ENCODE peak calls at places on chromosomes 7 and 10, in eight cellular contexts. One of them, this sample, is unnamed.

GRCh38 chr10:6115411-6115800 is 26.6 kb downstream of the RBM17 start:
- DNase-seq in stimulated activated CD4-positive, alpha-beta T cell treated with anti-CD3 and anti-CD28 coated beads, Interleukin-2, amount 100 ng/mL, for 48 hours: no peak
- DNase-seq in lung microvascular endothelial cell: no peak
- DNase-seq in M059J: no peak
- DNase-seq in activated CD4-positive, CD25-positive, alpha-beta regulatory T cell treated with anti-CD3 and anti-CD28 coated beads, Interleukin-2, amount 50 U/mL, for 72 hours: no peak
- DNase-seq in activated naive CD8-positive, alpha-beta T cell treated with anti-CD3 and anti-CD28 coated beads, Interleukin-2, amount 10 ng/mL, durations not matched to agents 7 days and 5 days: no peak
- DNase-seq in IMR-90: peak; percentile 12
- DNase-seq in NCI-H1092 treated with DMSO at 0.1 percent for 48 hours: no peak
- DNase-seq in this sample: no peak

GRCh38 chr10:122298206-122298597 is 27.1 kb downstream of the BTBD16 start:
- DNase-seq in NCI-H1092 treated with DMSO at 0.1 percent for 48 hours: no peak
- DNase-seq in activated CD4-positive, CD25-positive, alpha-beta regulatory T cell treated with anti-CD3 and anti-CD28 coated beads, Interleukin-2, amount 50 U/mL, for 72 hours: no peak
- DNase-seq in activated naive CD8-positive, alpha-beta T cell treated with anti-CD3 and anti-CD28 coated beads, Interleukin-2, amount 10 ng/mL, durations not matched to agents 7 days and 5 days: no peak
- DNase-seq in stimulated activated CD4-positive, alpha-beta T cell treated with anti-CD3 and anti-CD28 coated beads, Interleukin-2, amount 100 ng/mL, for 48 hours: no peak
- DNase-seq in M059J: no peak
- DNase-seq in lung microvascular endothelial cell: no peak
- DNase-seq in IMR-90: no peak
- DNase-seq in this sample: no peak

GRCh38 chr7:142405122-142405765 is 147.4 kb upstream of the PRSS58 start:
- DNase-seq in lung microvascular endothelial cell: no peak
- DNase-seq in activated naive CD8-positive, alpha-beta T cell treated with anti-CD3 and anti-CD28 coated beads, Interleukin-2, amount 10 ng/mL, durations not matched to agents 7 days and 5 days: no peak
- DNase-seq in M059J: no peak
- DNase-seq in stimulated activated CD4-positive, alpha-beta T cell treated with anti-CD3 and anti-CD28 coated beads, Interleukin-2, amount 100 ng/mL, for 48 hours: no peak
- DNase-seq in activated CD4-positive, CD25-positive, alpha-beta regulatory T cell treated with anti-CD3 and anti-CD28 coated beads, Interleukin-2, amount 50 U/mL, for 72 hours: no peak
- DNase-seq in NCI-H1092 treated with DMSO at 0.1 percent for 48 hours: no peak
- DNase-seq in IMR-90: peak; percentile 64
- DNase-seq in this sample: no peak

GRCh38 chr10:2660300-2660699 is 407.0 kb upstream of the PFKP start:
- DNase-seq in IMR-90: no peak
- DNase-seq in activated naive CD8-positive, alpha-beta T cell treated with anti-CD3 and anti-CD28 coated beads, Interleukin-2, amount 10 ng/mL, durations not matched to agents 7 days and 5 days: no peak
- DNase-seq in lung microvascular endothelial cell: no peak
- DNase-seq in activated CD4-positive, CD25-positive, alpha-beta regulatory T cell treated with anti-CD3 and anti-CD28 coated beads, Interleukin-2, amount 50 U/mL, for 72 hours: no peak
- DNase-seq in stimulated activated CD4-positive, alpha-beta T cell treated with anti-CD3 and anti-CD28 coated beads, Interleukin-2, amount 100 ng/mL, for 48 hours: no peak
- DNase-seq in NCI-H1092 treated with DMSO at 0.1 percent for 48 hours: no peak
- DNase-seq in M059J: no peak
- DNase-seq in this sample: no peak

GRCh38 chr10:14487511-14487909 is 156.8 kb upstream of the FRMD4A start:
- DNase-seq in activated naive CD8-positive, alpha-beta T cell treated with anti-CD3 and anti-CD28 coated beads, Interleukin-2, amount 10 ng/mL, durations not matched to agents 7 days and 5 days: no peak
- DNase-seq in lung microvascular endothelial cell: no peak
- DNase-seq in NCI-H1092 treated with DMSO at 0.1 percent for 48 hours: no peak
- DNase-seq in activated CD4-positive, CD25-positive, alpha-beta regulatory T cell treated with anti-CD3 and anti-CD28 coated beads, Interleukin-2, amount 50 U/mL, for 72 hours: no peak
- DNase-seq in stimulated activated CD4-positive, alpha-beta T cell treated with anti-CD3 and anti-CD28 coated beads, Interleukin-2, amount 100 ng/mL, for 48 hours: no peak
- DNase-seq in M059J: peak; percentile 68
- DNase-seq in IMR-90: peak; percentile 84
- DNase-seq in this sample: no peak

GRCh38 chr10:133292919-133293809 is 15.5 kb downstream of the TUBGCP2 start:
- DNase-seq in NCI-H1092 treated with DMSO at 0.1 percent for 48 hours: no peak
- DNase-seq in activated CD4-positive, CD25-positive, alpha-beta regulatory T cell treated with anti-CD3 and anti-CD28 coated beads, Interleukin-2, amount 50 U/mL, for 72 hours: no peak
- DNase-seq in stimulated activated CD4-positive, alpha-beta T cell treated with anti-CD3 and anti-CD28 coated beads, Interleukin-2, amount 100 ng/mL, for 48 hours: no peak
- DNase-seq in lung microvascular endothelial cell: no peak
- DNase-seq in IMR-90: peak; percentile 75
- DNase-seq in M059J: peak; percentile 95
- DNase-seq in activated naive CD8-positive, alpha-beta T cell treated with anti-CD3 and anti-CD28 coated beads, Interleukin-2, amount 10 ng/mL, durations not matched to agents 7 days and 5 days: no peak
- DNase-seq in this sample: peak; percentile 42

GRCh38 chr7:121623130-121623872 is 227.2 kb upstream of the FAM3C start:
- DNase-seq in stimulated activated CD4-positive, alpha-beta T cell treated with anti-CD3 and anti-CD28 coated beads, Interleukin-2, amount 100 ng/mL, for 48 hours: no peak
- DNase-seq in activated CD4-positive, CD25-positive, alpha-beta regulatory T cell treated with anti-CD3 and anti-CD28 coated beads, Interleukin-2, amount 50 U/mL, for 72 hours: no peak
- DNase-seq in NCI-H1092 treated with DMSO at 0.1 percent for 48 hours: no peak
- DNase-seq in IMR-90: no peak
- DNase-seq in lung microvascular endothelial cell: no peak
- DNase-seq in activated naive CD8-positive, alpha-beta T cell treated with anti-CD3 and anti-CD28 coated beads, Interleukin-2, amount 10 ng/mL, durations not matched to agents 7 days and 5 days: no peak
- DNase-seq in M059J: no peak
- DNase-seq in this sample: no peak

GRCh38 chr10:103592186-103593021 is 98.9 kb downstream of the NEURL1 start:
- DNase-seq in NCI-H1092 treated with DMSO at 0.1 percent for 48 hours: peak; percentile 5
- DNase-seq in activated CD4-positive, CD25-positive, alpha-beta regulatory T cell treated with anti-CD3 and anti-CD28 coated beads, Interleukin-2, amount 50 U/mL, for 72 hours: peak; percentile 45
- DNase-seq in IMR-90: peak; percentile 38
- DNase-seq in stimulated activated CD4-positive, alpha-beta T cell treated with anti-CD3 and anti-CD28 coated beads, Interleukin-2, amount 100 ng/mL, for 48 hours: peak; percentile 26
- DNase-seq in activated naive CD8-positive, alpha-beta T cell treated with anti-CD3 and anti-CD28 coated beads, Interleukin-2, amount 10 ng/mL, durations not matched to agents 7 days and 5 days: peak; percentile 53
- DNase-seq in M059J: peak; percentile 43
- DNase-seq in lung microvascular endothelial cell: peak; percentile 54
- DNase-seq in this sample: no peak

GRCh38 chr10:85333594-85333993 is 1005.2 kb downstream of the CCSER2 start:
- DNase-seq in IMR-90: no peak
- DNase-seq in lung microvascular endothelial cell: no peak
- DNase-seq in activated CD4-positive, CD25-positive, alpha-beta regulatory T cell treated with anti-CD3 and anti-CD28 coated beads, Interleukin-2, amount 50 U/mL, for 72 hours: no peak
- DNase-seq in stimulated activated CD4-positive, alpha-beta T cell treated with anti-CD3 and anti-CD28 coated beads, Interleukin-2, amount 100 ng/mL, for 48 hours: no peak
- DNase-seq in NCI-H1092 treated with DMSO at 0.1 percent for 48 hours: no peak
- DNase-seq in M059J: no peak
- DNase-seq in activated naive CD8-positive, alpha-beta T cell treated with anti-CD3 and anti-CD28 coated beads, Interleukin-2, amount 10 ng/mL, durations not matched to agents 7 days and 5 days: no peak
- DNase-seq in this sample: no peak

GRCh38 chr7:35374858-35375257 is 121.0 kb upstream of the TBX20 start:
- DNase-seq in activated naive CD8-positive, alpha-beta T cell treated with anti-CD3 and anti-CD28 coated beads, Interleukin-2, amount 10 ng/mL, durations not matched to agents 7 days and 5 days: no peak
- DNase-seq in stimulated activated CD4-positive, alpha-beta T cell treated with anti-CD3 and anti-CD28 coated beads, Interleukin-2, amount 100 ng/mL, for 48 hours: no peak
- DNase-seq in lung microvascular endothelial cell: no peak
- DNase-seq in IMR-90: no peak
- DNase-seq in activated CD4-positive, CD25-positive, alpha-beta regulatory T cell treated with anti-CD3 and anti-CD28 coated beads, Interleukin-2, amount 50 U/mL, for 72 hours: no peak
- DNase-seq in M059J: no peak
- DNase-seq in NCI-H1092 treated with DMSO at 0.1 percent for 48 hours: no peak
- DNase-seq in this sample: no peak

GRCh38 chr7:142130282-142130681 is 18.8 kb downstream of the MGAM2 start:
- DNase-seq in IMR-90: no peak
- DNase-seq in activated naive CD8-positive, alpha-beta T cell treated with anti-CD3 and anti-CD28 coated beads, Interleukin-2, amount 10 ng/mL, durations not matched to agents 7 days and 5 days: no peak
- DNase-seq in M059J: no peak
- DNase-seq in NCI-H1092 treated with DMSO at 0.1 percent for 48 hours: no peak
- DNase-seq in activated CD4-positive, CD25-positive, alpha-beta regulatory T cell treated with anti-CD3 and anti-CD28 coated beads, Interleukin-2, amount 50 U/mL, for 72 hours: no peak
- DNase-seq in lung microvascular endothelial cell: no peak
- DNase-seq in stimulated activated CD4-positive, alpha-beta T cell treated with anti-CD3 and anti-CD28 coated beads, Interleukin-2, amount 100 ng/mL, for 48 hours: no peak
- DNase-seq in this sample: no peak

GRCh38 chr10:32005050-32005449 is 51.2 kb downstream of the KIF5B start:
- DNase-seq in IMR-90: peak; percentile 53
- DNase-seq in lung microvascular endothelial cell: peak; percentile 66
- DNase-seq in stimulated activated CD4-positive, alpha-beta T cell treated with anti-CD3 and anti-CD28 coated beads, Interleukin-2, amount 100 ng/mL, for 48 hours: peak; percentile 29
- DNase-seq in activated naive CD8-positive, alpha-beta T cell treated with anti-CD3 and anti-CD28 coated beads, Interleukin-2, amount 10 ng/mL, durations not matched to agents 7 days and 5 days: no peak
- DNase-seq in NCI-H1092 treated with DMSO at 0.1 percent for 48 hours: no peak
- DNase-seq in activated CD4-positive, CD25-positive, alpha-beta regulatory T cell treated with anti-CD3 and anti-CD28 coated beads, Interleukin-2, amount 50 U/mL, for 72 hours: no peak
- DNase-seq in M059J: peak; percentile 43
- DNase-seq in this sample: no peak

GRCh38 chr7:113867325-113867724 is 51.5 kb downstream of the PPP1R3A start:
- DNase-seq in NCI-H1092 treated with DMSO at 0.1 percent for 48 hours: no peak
- DNase-seq in IMR-90: no peak
- DNase-seq in activated naive CD8-positive, alpha-beta T cell treated with anti-CD3 and anti-CD28 coated beads, Interleukin-2, amount 10 ng/mL, durations not matched to agents 7 days and 5 days: no peak
- DNase-seq in lung microvascular endothelial cell: no peak
- DNase-seq in activated CD4-positive, CD25-positive, alpha-beta regulatory T cell treated with anti-CD3 and anti-CD28 coated beads, Interleukin-2, amount 50 U/mL, for 72 hours: no peak
- DNase-seq in stimulated activated CD4-positive, alpha-beta T cell treated with anti-CD3 and anti-CD28 coated beads, Interleukin-2, amount 100 ng/mL, for 48 hours: no peak
- DNase-seq in M059J: no peak
- DNase-seq in this sample: no peak

GRCh38 chr7:70698219-70698832 is 433.6 kb upstream of the GALNT17 start:
- DNase-seq in activated naive CD8-positive, alpha-beta T cell treated with anti-CD3 and anti-CD28 coated beads, Interleukin-2, amount 10 ng/mL, durations not matched to agents 7 days and 5 days: no peak
- DNase-seq in IMR-90: peak; percentile 73
- DNase-seq in stimulated activated CD4-positive, alpha-beta T cell treated with anti-CD3 and anti-CD28 coated beads, Interleukin-2, amount 100 ng/mL, for 48 hours: no peak
- DNase-seq in activated CD4-positive, CD25-positive, alpha-beta regulatory T cell treated with anti-CD3 and anti-CD28 coated beads, Interleukin-2, amount 50 U/mL, for 72 hours: no peak
- DNase-seq in NCI-H1092 treated with DMSO at 0.1 percent for 48 hours: peak; percentile 87
- DNase-seq in M059J: peak; percentile 70
- DNase-seq in lung microvascular endothelial cell: peak; percentile 69
- DNase-seq in this sample: no peak

GRCh38 chr7:134669845-134670373 is 23.3 kb downstream of the BPGM start:
- DNase-seq in activated naive CD8-positive, alpha-beta T cell treated with anti-CD3 and anti-CD28 coated beads, Interleukin-2, amount 10 ng/mL, durations not matched to agents 7 days and 5 days: peak; percentile 41
- DNase-seq in activated CD4-positive, CD25-positive, alpha-beta regulatory T cell treated with anti-CD3 and anti-CD28 coated beads, Interleukin-2, amount 50 U/mL, for 72 hours: peak; percentile 49
- DNase-seq in M059J: peak; percentile 100
- DNase-seq in stimulated activated CD4-positive, alpha-beta T cell treated with anti-CD3 and anti-CD28 coated beads, Interleukin-2, amount 100 ng/mL, for 48 hours: peak; percentile 50
- DNase-seq in NCI-H1092 treated with DMSO at 0.1 percent for 48 hours: no peak
- DNase-seq in IMR-90: peak; percentile 96
- DNase-seq in lung microvascular endothelial cell: peak; percentile 83
- DNase-seq in this sample: peak; percentile 69

GRCh38 chr10:89946106-89946505 is 244.7 kb downstream of the KIF20B start:
- DNase-seq in lung microvascular endothelial cell: peak; percentile 20
- DNase-seq in M059J: peak; percentile 40
- DNase-seq in stimulated activated CD4-positive, alpha-beta T cell treated with anti-CD3 and anti-CD28 coated beads, Interleukin-2, amount 100 ng/mL, for 48 hours: no peak
- DNase-seq in activated naive CD8-positive, alpha-beta T cell treated with anti-CD3 and anti-CD28 coated beads, Interleukin-2, amount 10 ng/mL, durations not matched to agents 7 days and 5 days: no peak
- DNase-seq in NCI-H1092 treated with DMSO at 0.1 percent for 48 hours: no peak
- DNase-seq in activated CD4-positive, CD25-positive, alpha-beta regulatory T cell treated with anti-CD3 and anti-CD28 coated beads, Interleukin-2, amount 50 U/mL, for 72 hours: no peak
- DNase-seq in IMR-90: peak; percentile 15
- DNase-seq in this sample: no peak

GRCh38 chr10:125037145-125037544 is 95.2 kb downstream of the ZRANB1 start:
- DNase-seq in activated CD4-positive, CD25-positive, alpha-beta regulatory T cell treated with anti-CD3 and anti-CD28 coated beads, Interleukin-2, amount 50 U/mL, for 72 hours: no peak
- DNase-seq in stimulated activated CD4-positive, alpha-beta T cell treated with anti-CD3 and anti-CD28 coated beads, Interleukin-2, amount 100 ng/mL, for 48 hours: no peak
- DNase-seq in M059J: peak; percentile 89
- DNase-seq in lung microvascular endothelial cell: no peak
- DNase-seq in activated naive CD8-positive, alpha-beta T cell treated with anti-CD3 and anti-CD28 coated beads, Interleukin-2, amount 10 ng/mL, durations not matched to agents 7 days and 5 days: no peak
- DNase-seq in NCI-H1092 treated with DMSO at 0.1 percent for 48 hours: no peak
- DNase-seq in IMR-90: peak; percentile 80
- DNase-seq in this sample: no peak

GRCh38 chr7:45598697-45599520 is 24.7 kb downstream of the ADCY1 start:
- DNase-seq in NCI-H1092 treated with DMSO at 0.1 percent for 48 hours: no peak
- DNase-seq in activated CD4-positive, CD25-positive, alpha-beta regulatory T cell treated with anti-CD3 and anti-CD28 coated beads, Interleukin-2, amount 50 U/mL, for 72 hours: no peak
- DNase-seq in IMR-90: no peak
- DNase-seq in stimulated activated CD4-positive, alpha-beta T cell treated with anti-CD3 and anti-CD28 coated beads, Interleukin-2, amount 100 ng/mL, for 48 hours: no peak
- DNase-seq in M059J: no peak
- DNase-seq in activated naive CD8-positive, alpha-beta T cell treated with anti-CD3 and anti-CD28 coated beads, Interleukin-2, amount 10 ng/mL, durations not matched to agents 7 days and 5 days: no peak
- DNase-seq in lung microvascular endothelial cell: no peak
- DNase-seq in this sample: peak; percentile 46

GRCh38 chr10:99119258-99119748 is 116.3 kb downstream of the HPSE2 start:
- DNase-seq in activated naive CD8-positive, alpha-beta T cell treated with anti-CD3 and anti-CD28 coated beads, Interleukin-2, amount 10 ng/mL, durations not matched to agents 7 days and 5 days: no peak
- DNase-seq in NCI-H1092 treated with DMSO at 0.1 percent for 48 hours: no peak
- DNase-seq in IMR-90: no peak
- DNase-seq in M059J: no peak
- DNase-seq in lung microvascular endothelial cell: no peak
- DNase-seq in stimulated activated CD4-positive, alpha-beta T cell treated with anti-CD3 and anti-CD28 coated beads, Interleukin-2, amount 100 ng/mL, for 48 hours: no peak
- DNase-seq in activated CD4-positive, CD25-positive, alpha-beta regulatory T cell treated with anti-CD3 and anti-CD28 coated beads, Interleukin-2, amount 50 U/mL, for 72 hours: no peak
- DNase-seq in this sample: no peak

GRCh38 chr10:4127518-4128315 is 342.7 kb upstream of the KLF6 start:
- DNase-seq in IMR-90: no peak
- DNase-seq in NCI-H1092 treated with DMSO at 0.1 percent for 48 hours: no peak
- DNase-seq in M059J: no peak
- DNase-seq in activated naive CD8-positive, alpha-beta T cell treated with anti-CD3 and anti-CD28 coated beads, Interleukin-2, amount 10 ng/mL, durations not matched to agents 7 days and 5 days: no peak
- DNase-seq in activated CD4-positive, CD25-positive, alpha-beta regulatory T cell treated with anti-CD3 and anti-CD28 coated beads, Interleukin-2, amount 50 U/mL, for 72 hours: no peak
- DNase-seq in stimulated activated CD4-positive, alpha-beta T cell treated with anti-CD3 and anti-CD28 coated beads, Interleukin-2, amount 100 ng/mL, for 48 hours: no peak
- DNase-seq in lung microvascular endothelial cell: peak; percentile 81
- DNase-seq in this sample: no peak

GRCh38 chr10:109647627-109648026 is 275.7 kb downstream of the XPNPEP1 start:
- DNase-seq in activated naive CD8-positive, alpha-beta T cell treated with anti-CD3 and anti-CD28 coated beads, Interleukin-2, amount 10 ng/mL, durations not matched to agents 7 days and 5 days: no peak
- DNase-seq in M059J: no peak
- DNase-seq in activated CD4-positive, CD25-positive, alpha-beta regulatory T cell treated with anti-CD3 and anti-CD28 coated beads, Interleukin-2, amount 50 U/mL, for 72 hours: no peak
- DNase-seq in stimulated activated CD4-positive, alpha-beta T cell treated with anti-CD3 and anti-CD28 coated beads, Interleukin-2, amount 100 ng/mL, for 48 hours: no peak
- DNase-seq in IMR-90: no peak
- DNase-seq in lung microvascular endothelial cell: no peak
- DNase-seq in NCI-H1092 treated with DMSO at 0.1 percent for 48 hours: no peak
- DNase-seq in this sample: no peak

GRCh38 chr7:29189743-29190201 is 4.8 kb upstream of the CHN2 start:
- DNase-seq in IMR-90: no peak
- DNase-seq in activated CD4-positive, CD25-positive, alpha-beta regulatory T cell treated with anti-CD3 and anti-CD28 coated beads, Interleukin-2, amount 50 U/mL, for 72 hours: peak; percentile 31
- DNase-seq in M059J: peak; percentile 25
- DNase-seq in lung microvascular endothelial cell: peak; percentile 47
- DNase-seq in activated naive CD8-positive, alpha-beta T cell treated with anti-CD3 and anti-CD28 coated beads, Interleukin-2, amount 10 ng/mL, durations not matched to agents 7 days and 5 days: peak; percentile 67
- DNase-seq in NCI-H1092 treated with DMSO at 0.1 percent for 48 hours: peak; percentile 91
- DNase-seq in stimulated activated CD4-positive, alpha-beta T cell treated with anti-CD3 and anti-CD28 coated beads, Interleukin-2, amount 100 ng/mL, for 48 hours: peak; percentile 51
- DNase-seq in this sample: peak; percentile 65

GRCh38 chr7:8591289-8591688 is 157.9 kb downstream of the NXPH1 start:
- DNase-seq in M059J: no peak
- DNase-seq in lung microvascular endothelial cell: no peak
- DNase-seq in activated CD4-positive, CD25-positive, alpha-beta regulatory T cell treated with anti-CD3 and anti-CD28 coated beads, Interleukin-2, amount 50 U/mL, for 72 hours: no peak
- DNase-seq in NCI-H1092 treated with DMSO at 0.1 percent for 48 hours: no peak
- DNase-seq in stimulated activated CD4-positive, alpha-beta T cell treated with anti-CD3 and anti-CD28 coated beads, Interleukin-2, amount 100 ng/mL, for 48 hours: no peak
- DNase-seq in activated naive CD8-positive, alpha-beta T cell treated with anti-CD3 and anti-CD28 coated beads, Interleukin-2, amount 10 ng/mL, durations not matched to agents 7 days and 5 days: no peak
- DNase-seq in IMR-90: no peak
- DNase-seq in this sample: no peak

GRCh38 chr7:91064938-91065337 is 199.3 kb upstream of the FZD1 start:
- DNase-seq in activated naive CD8-positive, alpha-beta T cell treated with anti-CD3 and anti-CD28 coated beads, Interleukin-2, amount 10 ng/mL, durations not matched to agents 7 days and 5 days: no peak
- DNase-seq in NCI-H1092 treated with DMSO at 0.1 percent for 48 hours: no peak
- DNase-seq in IMR-90: peak; percentile 69
- DNase-seq in activated CD4-positive, CD25-positive, alpha-beta regulatory T cell treated with anti-CD3 and anti-CD28 coated beads, Interleukin-2, amount 50 U/mL, for 72 hours: no peak
- DNase-seq in M059J: no peak
- DNase-seq in lung microvascular endothelial cell: no peak
- DNase-seq in stimulated activated CD4-positive, alpha-beta T cell treated with anti-CD3 and anti-CD28 coated beads, Interleukin-2, amount 100 ng/mL, for 48 hours: no peak
- DNase-seq in this sample: no peak